ENCODE peak calls at places on chromosomes 6 and 20, in ten cellular contexts. L, J, W, H, E, Y, U, V, N and S are unnamed samples.
A peak's percentile ranks its signal among the peaks of the same experiment; 100 is the strongest.

GRCh38 chr6:449486-450419 is 58.2 kb downstream of the IRF4 start:
- DNase-seq in W (no peak), U (no peak), N (peak; percentile 74), L (no peak), H (no peak), V (peak; percentile 12), Y (no peak), E (no peak), J (no peak), S (no peak)

GRCh38 chr20:14055127-14055742 is 59.9 kb downstream of the MACROD2 start:
- DNase-seq in E (peak; percentile 49), N (no peak), H (no peak), V (peak; percentile 39), Y (peak; percentile 79), L (peak; percentile 69), W (peak; percentile 26), U (no peak), J (peak; percentile 32), S (no peak)

GRCh38 chr6:125918681-125919566 is 37.6 kb upstream of the HINT3 start:
- DNase-seq in Y (peak; percentile 53), W (peak; percentile 71), J (peak; percentile 52), H (no peak), V (peak; percentile 33), E (peak; percentile 85), N (no peak), L (no peak), U (no peak), S (peak; percentile 61)

GRCh38 chr20:57717797-57718196 is 8.0 kb upstream of the PMEPA1 start:
- DNase-seq in U (no peak), V (no peak), N (no peak), W (no peak), H (no peak), Y (peak; percentile 12), L (no peak), E (no peak), J (no peak), S (no peak)

GRCh38 chr6:40350193-40350941 is 236.8 kb downstream of the LRFN2 start:
- DNase-seq in U (no peak), L (no peak), V (no peak), J (no peak), E (no peak), W (no peak), N (no peak), H (no peak), Y (no peak), S (no peak)

GRCh38 chr20:48198951-48199431 is 413.7 kb upstream of the SULF2 start:
- DNase-seq in L (no peak), H (no peak), Y (no peak), U (no peak), V (no peak), W (no peak), J (peak; percentile 12), E (no peak), N (no peak), S (no peak)

GRCh38 chr6:100948381-100949133 is 67.4 kb upstream of the ASCC3 start:
- DNase-seq in V (no peak), N (no peak), E (peak; percentile 4), Y (no peak), L (no peak), U (no peak), W (no peak), H (no peak), J (peak; percentile 12), S (no peak)

GRCh38 chr6:84645000-84645399 is 119.4 kb downstream of the TBX18 start:
- DNase-seq in J (peak; percentile 57), W (no peak), N (no peak), U (no peak), L (no peak), V (no peak), H (no peak), E (peak; percentile 28), Y (no peak), S (no peak)

GRCh38 chr20:46004813-46005505 is 3.7 kb upstream of the MMP9 start:
- DNase-seq in Y (no peak), E (no peak), H (no peak), V (no peak), W (no peak), U (no peak), J (no peak), L (no peak), N (no peak), S (no peak)

GRCh38 chr6:31462964-31463940 is 34.7 kb upstream of the MICB start:
- DNase-seq in U (peak; percentile 68), W (peak; percentile 93), N (peak; percentile 91), E (peak; percentile 80), H (peak; percentile 87), L (peak; percentile 30), J (no peak), V (peak; percentile 95), Y (peak; percentile 78), S (peak; percentile 78)

GRCh38 chr20:50794846-50795634 is at the start of gene BCAS4:
- DNase-seq in N (peak; percentile 88), W (peak; percentile 95), Y (peak; percentile 16), V (peak; percentile 79), L (peak; percentile 62), U (peak; percentile 50), H (peak; percentile 86), J (peak; percentile 85), E (peak; percentile 51), S (peak; percentile 59)

GRCh38 chr6:169239181-169239580 is 14.5 kb downstream of the THBS2 start:
- DNase-seq in N (peak; percentile 76), U (no peak), V (no peak), J (no peak), L (no peak), H (no peak), E (no peak), Y (no peak), W (no peak), S (no peak)

GRCh38 chr6:32967151-32968091 is 973 bp upstream of the BRD2 start:
- DNase-seq in V (no peak), J (no peak), N (no peak), Y (peak; percentile 55), L (peak; percentile 40), W (no peak), U (no peak), E (no peak), H (no peak), S (peak; percentile 56)

GRCh38 chr6:44072452-44072958 is 54.7 kb downstream of the MRPL14 start:
- DNase-seq in W (no peak), N (no peak), E (no peak), Y (no peak), J (no peak), L (no peak), U (no peak), H (no peak), V (no peak), S (no peak)

GRCh38 chr6:64691069-64691468 is 1016.0 kb downstream of the EYS start:
- DNase-seq in Y (no peak), H (no peak), N (no peak), J (no peak), V (no peak), E (no peak), L (no peak), W (no peak), U (no peak), S (no peak)